ENCODE peak calls at places on chromosomes 3 and 15, in six cellular contexts. X, L, A, T, Q and G are unnamed samples.

GRCh38 chr3:31343075-31343474 is 189.7 kb upstream of the STT3B start:
- DNase-seq in Q (peak; percentile 85), X (no peak), T (no peak), L (no peak), A (no peak), G (no peak)

GRCh38 chr3:99865321-99865720 is 47.7 kb downstream of the CMSS1 start:
- DNase-seq in Q (no peak), X (no peak), T (no peak), A (no peak), L (peak; percentile 31), G (no peak)

GRCh38 chr15:77838595-77838994 is 205.9 kb upstream of the LINGO1 start:
- DNase-seq in A (no peak), T (no peak), Q (no peak), X (no peak), L (no peak), G (no peak)

GRCh38 chr15:63133786-63134185 is 12.1 kb downstream of the LACTB start:
- DNase-seq in L (no peak), Q (peak; percentile 83), A (no peak), X (no peak), T (no peak), G (no peak)

GRCh38 chr3:13142552-13143380 is 69.5 kb upstream of the IQSEC1 start:
- DNase-seq in X (no peak), T (no peak), A (no peak), L (no peak), Q (no peak), G (no peak)

GRCh38 chr3:183518446-183519185 is 36.9 kb downstream of the KLHL6 start:
- DNase-seq in A (no peak), T (no peak), Q (no peak), L (no peak), X (no peak), G (peak; percentile 29)

GRCh38 chr15:91099616-91100560 is at the start of gene SV2B:
- DNase-seq in T (peak; percentile 51), L (peak; percentile 27), Q (peak; percentile 12), X (peak; percentile 66), A (peak; percentile 53), G (peak; percentile 66)

GRCh38 chr3:80367149-80367548 is 599.4 kb upstream of the ROBO1 start:
- DNase-seq in T (no peak), L (peak; percentile 5), Q (no peak), A (no peak), X (no peak), G (no peak)

GRCh38 chr3:138308783-138309182 is 20.9 kb downstream of the NME9 start:
- DNase-seq in A (no peak), Q (no peak), T (no peak), L (no peak), X (no peak), G (no peak)